ENCODE peak calls at places on chromosomes 2 and 18, in four cellular contexts. One of them, this sample, is unnamed.

GRCh38 chr2:141554810-141555209 is 576.0 kb downstream of the LRP1B start:
- DNase-seq in NCI-H1048: no peak
- DNase-seq in GM13976: peak
- DNase-seq in CD8-positive, alpha-beta T cell: no peak
- DNase-seq in this sample: no peak

GRCh38 chr2:127175406-127175805 is 44.7 kb downstream of the CYP27C1 start:
- DNase-seq in CD8-positive, alpha-beta T cell: no peak
- DNase-seq in GM13976: no peak
- DNase-seq in NCI-H1048: no peak
- DNase-seq in this sample: no peak

GRCh38 chr2:28621172-28622100 is 125.6 kb downstream of the PLB1 start:
- DNase-seq in NCI-H1048: no peak
- DNase-seq in CD8-positive, alpha-beta T cell: peak
- DNase-seq in GM13976: peak
- DNase-seq in this sample: peak

GRCh38 chr18:37176307-37176934 is 347.5 kb downstream of the KIAA1328 start:
- DNase-seq in NCI-H1048: no peak
- DNase-seq in GM13976: no peak
- DNase-seq in CD8-positive, alpha-beta T cell: no peak
- DNase-seq in this sample: no peak

GRCh38 chr2:221402072-221402471 is 170.0 kb downstream of the EPHA4 start:
- DNase-seq in CD8-positive, alpha-beta T cell: no peak
- DNase-seq in GM13976: no peak
- DNase-seq in NCI-H1048: no peak
- DNase-seq in this sample: no peak

GRCh38 chr2:66555511-66556324 is 120.8 kb downstream of the MEIS1 start:
- DNase-seq in GM13976: no peak
- DNase-seq in NCI-H1048: no peak
- DNase-seq in CD8-positive, alpha-beta T cell: no peak
- DNase-seq in this sample: no peak

GRCh38 chr2:149601141-149601796 is 13.7 kb upstream of the MMADHC start:
- DNase-seq in NCI-H1048: no peak
- DNase-seq in CD8-positive, alpha-beta T cell: no peak
- DNase-seq in GM13976: no peak
- DNase-seq in this sample: no peak

GRCh38 chr2:29522951-29523669 is 398.3 kb downstream of the ALK start:
- DNase-seq in GM13976: no peak
- DNase-seq in NCI-H1048: no peak
- DNase-seq in CD8-positive, alpha-beta T cell: no peak
- DNase-seq in this sample: no peak

GRCh38 chr2:134774074-134774742 is 55.4 kb upstream of the TMEM163 start:
- DNase-seq in CD8-positive, alpha-beta T cell: no peak
- DNase-seq in GM13976: no peak
- DNase-seq in NCI-H1048: no peak
- DNase-seq in this sample: no peak

GRCh38 chr18:37299471-37300304 is 265.9 kb downstream of the CELF4 start:
- DNase-seq in NCI-H1048: peak
- DNase-seq in GM13976: no peak
- DNase-seq in CD8-positive, alpha-beta T cell: no peak
- DNase-seq in this sample: no peak

GRCh38 chr2:11131166-11131920 is 23.9 kb upstream of the SLC66A3 start:
- DNase-seq in NCI-H1048: no peak
- DNase-seq in CD8-positive, alpha-beta T cell: no peak
- DNase-seq in GM13976: no peak
- DNase-seq in this sample: no peak

GRCh38 chr18:77086034-77086433 is 46.5 kb downstream of the MBP start:
- DNase-seq in CD8-positive, alpha-beta T cell: no peak
- DNase-seq in NCI-H1048: no peak
- DNase-seq in GM13976: no peak
- DNase-seq in this sample: no peak

GRCh38 chr2:17658251-17658843 is 95.3 kb downstream of the SMC6 start:
- DNase-seq in GM13976: no peak
- DNase-seq in NCI-H1048: no peak
- DNase-seq in CD8-positive, alpha-beta T cell: no peak
- DNase-seq in this sample: no peak

GRCh38 chr2:32418777-32419176 is 62.0 kb downstream of the BIRC6 start:
- DNase-seq in CD8-positive, alpha-beta T cell: no peak
- DNase-seq in NCI-H1048: no peak
- DNase-seq in GM13976: no peak
- DNase-seq in this sample: no peak

GRCh38 chr18:6242004-6242403 is 172.7 kb downstream of the L3MBTL4 start:
- DNase-seq in CD8-positive, alpha-beta T cell: no peak
- DNase-seq in GM13976: no peak
- DNase-seq in NCI-H1048: no peak
- DNase-seq in this sample: no peak

GRCh38 chr2:109260116-109260855 is 131.3 kb downstream of the SH3RF3 start:
- DNase-seq in GM13976: no peak
- DNase-seq in NCI-H1048: no peak
- DNase-seq in CD8-positive, alpha-beta T cell: no peak
- DNase-seq in this sample: no peak

GRCh38 chr2:196555726-196556125 is 83.8 kb upstream of the CCDC150 start:
- DNase-seq in NCI-H1048: no peak
- DNase-seq in CD8-positive, alpha-beta T cell: no peak
- DNase-seq in GM13976: no peak
- DNase-seq in this sample: no peak

GRCh38 chr2:148508878-148509702 is 135.5 kb upstream of the EPC2 start:
- DNase-seq in NCI-H1048: peak
- DNase-seq in CD8-positive, alpha-beta T cell: peak
- DNase-seq in GM13976: peak
- DNase-seq in this sample: peak

GRCh38 chr18:75104483-75104882 is 104.5 kb downstream of the PTGR3 start:
- DNase-seq in CD8-positive, alpha-beta T cell: no peak
- DNase-seq in GM13976: no peak
- DNase-seq in NCI-H1048: no peak
- DNase-seq in this sample: no peak

GRCh38 chr2:49028101-49028500 is 126.2 kb downstream of the FSHR start:
- DNase-seq in GM13976: peak
- DNase-seq in NCI-H1048: no peak
- DNase-seq in CD8-positive, alpha-beta T cell: no peak
- DNase-seq in this sample: no peak

GRCh38 chr18:8744038-8744437 is 38.7 kb downstream of the MTCL1 start:
- DNase-seq in GM13976: no peak
- DNase-seq in CD8-positive, alpha-beta T cell: no peak
- DNase-seq in NCI-H1048: no peak
- DNase-seq in this sample: no peak

GRCh38 chr2:152396763-152397162 is 61.8 kb downstream of the FMNL2 start:
- DNase-seq in NCI-H1048: no peak
- DNase-seq in CD8-positive, alpha-beta T cell: no peak
- DNase-seq in GM13976: no peak
- DNase-seq in this sample: no peak

GRCh38 chr2:201484805-201485204 is 33.3 kb downstream of the STRADB start:
- DNase-seq in NCI-H1048: no peak
- DNase-seq in CD8-positive, alpha-beta T cell: no peak
- DNase-seq in GM13976: no peak
- DNase-seq in this sample: no peak

GRCh38 chr2:56705713-56706112 is 521.9 kb downstream of the CCDC85A start:
- DNase-seq in GM13976: no peak
- DNase-seq in NCI-H1048: no peak
- DNase-seq in CD8-positive, alpha-beta T cell: no peak
- DNase-seq in this sample: no peak

GRCh38 chr2:234247453-234248180 is 197.1 kb downstream of the SPP2 start:
- DNase-seq in NCI-H1048: no peak
- DNase-seq in GM13976: no peak
- DNase-seq in CD8-positive, alpha-beta T cell: no peak
- DNase-seq in this sample: no peak

GRCh38 chr2:10036095-10036879 is 7.1 kb upstream of the KLF11 start:
- DNase-seq in NCI-H1048: no peak
- DNase-seq in CD8-positive, alpha-beta T cell: no peak
- DNase-seq in GM13976: no peak
- DNase-seq in this sample: peak

GRCh38 chr2:118716102-118716501 is 131.3 kb downstream of the EN1 start:
- DNase-seq in GM13976: no peak
- DNase-seq in CD8-positive, alpha-beta T cell: no peak
- DNase-seq in NCI-H1048: no peak
- DNase-seq in this sample: no peak

GRCh38 chr18:59301974-59302373 is 16.5 kb downstream of the CPLX4 start:
- DNase-seq in CD8-positive, alpha-beta T cell: no peak
- DNase-seq in GM13976: no peak
- DNase-seq in NCI-H1048: no peak
- DNase-seq in this sample: no peak

GRCh38 chr2:176261136-176261535 is 8.1 kb upstream of the MTX2 start:
- DNase-seq in GM13976: no peak
- DNase-seq in NCI-H1048: no peak
- DNase-seq in CD8-positive, alpha-beta T cell: no peak
- DNase-seq in this sample: no peak

GRCh38 chr18:66560092-66560491 is 43.8 kb downstream of the CDH19 start:
- DNase-seq in CD8-positive, alpha-beta T cell: no peak
- DNase-seq in NCI-H1048: peak
- DNase-seq in GM13976: no peak
- DNase-seq in this sample: no peak

GRCh38 chr2:60867848-60868247 is 13.5 kb upstream of the REL start:
- DNase-seq in NCI-H1048: no peak
- DNase-seq in CD8-positive, alpha-beta T cell: no peak
- DNase-seq in GM13976: no peak
- DNase-seq in this sample: no peak

GRCh38 chr2:191620144-191620543 is 57.8 kb upstream of the NABP1 start:
- DNase-seq in GM13976: no peak
- DNase-seq in NCI-H1048: no peak
- DNase-seq in CD8-positive, alpha-beta T cell: no peak
- DNase-seq in this sample: no peak

GRCh38 chr2:47058061-47058931 is 96.8 kb downstream of the STPG4 start:
- DNase-seq in NCI-H1048: no peak
- DNase-seq in GM13976: no peak
- DNase-seq in CD8-positive, alpha-beta T cell: no peak
- DNase-seq in this sample: no peak

GRCh38 chr2:236993-237539 is 26.8 kb downstream of the SH3YL1 start:
- DNase-seq in GM13976: no peak
- DNase-seq in CD8-positive, alpha-beta T cell: no peak
- DNase-seq in NCI-H1048: no peak
- DNase-seq in this sample: no peak

GRCh38 chr2:200033939-200034338 is 78.6 kb downstream of the MAIP1 start:
- DNase-seq in GM13976: no peak
- DNase-seq in NCI-H1048: no peak
- DNase-seq in CD8-positive, alpha-beta T cell: no peak
- DNase-seq in this sample: no peak

GRCh38 chr18:6521804-6522418 is 107.2 kb upstream of the L3MBTL4 start:
- DNase-seq in CD8-positive, alpha-beta T cell: no peak
- DNase-seq in NCI-H1048: no peak
- DNase-seq in GM13976: peak
- DNase-seq in this sample: peak

GRCh38 chr18:62918361-62918760 is 203.0 kb downstream of the PHLPP1 start:
- DNase-seq in GM13976: no peak
- DNase-seq in CD8-positive, alpha-beta T cell: no peak
- DNase-seq in NCI-H1048: no peak
- DNase-seq in this sample: no peak

GRCh38 chr18:79791141-79791972 is 6.4 kb upstream of the KCNG2 start:
- DNase-seq in GM13976: no peak
- DNase-seq in NCI-H1048: no peak
- DNase-seq in CD8-positive, alpha-beta T cell: no peak
- DNase-seq in this sample: no peak

GRCh38 chr18:25445430-25445829 is 93.5 kb upstream of the ZNF521 start:
- DNase-seq in NCI-H1048: no peak
- DNase-seq in CD8-positive, alpha-beta T cell: no peak
- DNase-seq in GM13976: no peak
- DNase-seq in this sample: no peak

GRCh38 chr18:14920976-14921375 is 173.0 kb downstream of the ANKRD30B start:
- DNase-seq in CD8-positive, alpha-beta T cell: no peak
- DNase-seq in NCI-H1048: no peak
- DNase-seq in GM13976: no peak
- DNase-seq in this sample: no peak

This sample was measured in H7.